ENCODE peak calls at places on chromosomes 16 and 17, in five cellular contexts. P is HCT116, N is IMR-90, V is neural progenitor cell, E is endothelial cell of umbilical vein. Y is an unnamed sample. For H3K27me3, the result is how much of the 10 kb centered on the place peaks cover.

GRCh38 chr17:39485555-39485954 is 24.3 kb downstream of the CDK12 start:
- DNase-seq in N (peak), V (no peak), E (no peak), P (peak), Y (no peak)

GRCh38 chr16:72013888-72014538 is 5.5 kb downstream of the DHODH start:
- DNase-seq in E (no peak), N (no peak), V (peak), P (no peak), Y (peak)

GRCh38 chr17:31605761-31606160 is 214.3 kb downstream of the RAB11FIP4 start:
- DNase-seq in V (no peak), P (no peak), E (no peak), N (no peak), Y (no peak)

GRCh38 chr17:82489117-82489516 is 30.4 kb upstream of the FOXK2 start:
- DNase-seq in E (no peak), N (peak), V (no peak), P (no peak), Y (no peak)

GRCh38 chr16:85663891-85664321 is 24.8 kb downstream of the GINS2 start:
- DNase-seq in V (no peak), P (no peak), E (no peak), N (peak), Y (no peak)

GRCh38 chr16:85349413-85350145 is 237.3 kb upstream of the CIBAR2 start:
- DNase-seq in N (no peak), V (no peak), E (no peak), P (no peak), Y (no peak)

GRCh38 chr16:65876200-65876498 is 490.3 kb upstream of the CDH5 start:
- DNase-seq in V (no peak), P (no peak), E (no peak), N (peak), Y (no peak)

GRCh38 chr17:75191584-75191983 is 8.8 kb upstream of the SUMO2 start:
- DNase-seq in E (no peak), V (no peak), P (no peak), N (peak), Y (no peak)

GRCh38 chr17:29596811-29597210 is 3.9 kb downstream of the ANKRD13B start:
- DNase-seq in E (no peak), N (no peak), V (no peak), P (no peak), Y (peak)

GRCh38 chr16:66902648-66903543 is 15.8 kb downstream of the CDH16 start:
- DNase-seq in V (no peak), N (no peak), P (no peak), E (no peak), Y (no peak)

GRCh38 chr17:81228420-81228819 is 5.7 kb upstream of the CEP131 start:
- DNase-seq in E (no peak), N (no peak), V (no peak), P (no peak), Y (no peak)

GRCh38 chr17:82702161-82702932 is 3.8 kb upstream of the RAB40B start:
- DNase-seq in N (no peak), V (no peak), P (no peak), E (no peak), Y (no peak)

GRCh38 chr16:64238576-64238975 is 883.3 kb downstream of the CDH11 start:
- DNase-seq in E (no peak), N (peak), V (no peak), P (no peak), Y (no peak)

GRCh38 chr16:87076950-87077749 is 240.0 kb downstream of the C16orf95 start:
- DNase-seq in E (peak), N (peak), P (peak), V (peak), Y (peak)

GRCh38 chr16:87074635-87075318 is 242.4 kb downstream of the C16orf95 start:
- DNase-seq in P (no peak), E (no peak), N (no peak), V (peak), Y (peak)

GRCh38 chr16:51148674-51149228 is 2.3 kb downstream of the SALL1 start:
- DNase-seq in E (no peak), V (no peak), P (no peak), N (no peak), Y (no peak)

GRCh38 chr16:4415538-4416199 is 727 bp downstream of the CORO7 start:
- DNase-seq in N (no peak), E (peak), V (peak), P (no peak), Y (peak)

GRCh38 chr17:29240477-29240876 is 6.2 kb upstream of the CRYBA1 start:
- DNase-seq in N (peak), E (no peak), P (no peak), V (peak), Y (no peak)

GRCh38 chr16:8493885-8494487 is 96.3 kb downstream of the TMEM114 start:
- DNase-seq in V (peak), N (no peak), P (no peak), E (no peak), Y (peak)

GRCh38 chr17:7219812-7220592 is at the start of the genes ACADVL and DLG4:
- DNase-seq in P (no peak), V (peak), E (peak), N (peak), Y (peak)

GRCh38 chr17:77472837-77473214 is 332.1 kb downstream of the SEC14L1 start:
- DNase-seq in P (no peak), E (no peak), V (no peak), N (no peak), Y (no peak)

GRCh38 chr16:8669481-8669880 is 4.9 kb upstream of the ABAT start:
- DNase-seq in P (no peak), E (no peak), N (no peak), V (no peak), Y (no peak)

GRCh38 chr16:55324491-55325447 is 766 bp downstream of the IRX6 start:
- DNase-seq in V (peak), E (no peak), P (no peak), N (no peak), Y (peak)

GRCh38 chr16:85881436-85881835 is 17.5 kb upstream of the IRF8 start:
- DNase-seq in P (no peak), N (no peak), V (no peak), E (no peak), Y (no peak)

GRCh38 chr17:36149296-36149820 is 27.1 kb downstream of the TBC1D3B start:
- DNase-seq in E (no peak), V (no peak), N (peak), P (no peak), Y (peak)

DNA sequence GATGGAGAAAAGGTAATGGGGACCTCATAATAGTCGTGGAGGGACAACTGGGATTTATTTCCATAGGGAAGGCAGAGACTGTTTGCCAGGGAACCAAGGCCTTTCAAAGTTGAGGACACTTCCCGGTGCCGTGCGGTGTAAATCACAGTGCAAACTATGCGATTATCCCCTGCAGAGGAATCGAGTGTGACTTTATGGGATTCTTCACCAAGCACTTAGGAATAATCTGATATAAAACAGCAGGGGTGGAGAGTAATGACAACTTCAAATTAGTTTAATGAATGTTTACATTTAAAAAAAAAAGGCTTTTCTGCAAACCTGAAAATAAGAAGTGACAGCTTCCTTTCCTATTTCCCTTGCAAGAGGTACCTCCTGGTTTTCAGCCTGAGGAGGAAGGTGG is 538.2 kb downstream of the MAF start:
- DNase-seq in P (no peak), V (no peak), N (no peak), E (no peak), Y (peak)
- H3K27me3 ChIP-seq in P (under half), V (under half), N (under half), E (under half), Y (half or more)

GRCh38 chr17:48522031-48522593 is 8.7 kb downstream of the HOXB1 start:
- DNase-seq in E (peak), N (peak), P (no peak), V (no peak), Y (peak)

GRCh38 chr17:48519427-48519826 is 11.4 kb downstream of the HOXB1 start:
- DNase-seq in P (no peak), N (no peak), E (no peak), V (no peak), Y (peak)

GRCh38 chr17:48520631-48521045 is 10.2 kb downstream of the HOXB1 start:
- DNase-seq in V (peak), E (no peak), N (peak), P (no peak), Y (peak)

GRCh38 chr17:48526986-48527741 is 3.6 kb downstream of the HOXB1 start:
- DNase-seq in P (no peak), E (no peak), V (peak), N (no peak), Y (peak)

DNA sequence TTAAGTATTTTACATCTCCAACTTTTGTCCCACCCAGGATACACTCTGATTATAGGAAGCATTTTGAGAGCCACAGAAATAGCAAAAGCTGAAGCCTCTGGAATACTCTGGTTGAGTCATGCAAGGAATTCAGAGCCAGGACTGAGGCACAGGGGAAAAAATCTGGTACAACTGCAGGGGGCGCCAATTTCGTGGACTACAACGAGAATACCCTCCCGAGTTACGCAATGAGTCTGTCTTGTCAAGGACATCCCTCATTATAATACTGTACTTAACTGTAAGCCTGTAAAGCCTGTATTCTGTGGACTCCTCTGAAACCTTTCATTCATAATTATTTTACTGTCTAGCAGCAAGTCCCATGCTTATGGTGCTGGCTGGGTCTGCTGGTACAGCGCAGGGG is 7.8 kb downstream of the HOXB1 start:
- DNase-seq in V (no peak), P (no peak), E (no peak), N (no peak), Y (no peak)
- TF ChIP-seq CTCF in V (peak), P (peak), E (no peak), N (peak), Y (peak)

GRCh38 chr16:22694887-22695382 is 119.0 kb upstream of the HS3ST2 start:
- DNase-seq in E (no peak), V (no peak), P (no peak), N (peak), Y (no peak)
- H3K9ac ChIP-seq in E (no peak), V (no peak), P (no peak), N (no peak), Y (no peak)

GRCh38 chr16:3173892-3174617 is 13.9 kb upstream of the OR1F1 start:
- DNase-seq in V (peak), P (no peak), E (no peak), N (no peak), Y (peak)

GRCh38 chr16:3171181-3171854 is 16.7 kb upstream of the OR1F1 start:
- DNase-seq in P (no peak), N (no peak), E (no peak), V (peak), Y (no peak)

GRCh38 chr16:3171855-3172593 is 16.0 kb upstream of the OR1F1 start:
- DNase-seq in N (peak), E (no peak), V (peak), P (no peak), Y (peak)

GRCh38 chr16:3168706-3169105 is 19.3 kb upstream of the OR1F1 start:
- DNase-seq in V (no peak), E (no peak), P (no peak), N (no peak), Y (no peak)

DNA sequence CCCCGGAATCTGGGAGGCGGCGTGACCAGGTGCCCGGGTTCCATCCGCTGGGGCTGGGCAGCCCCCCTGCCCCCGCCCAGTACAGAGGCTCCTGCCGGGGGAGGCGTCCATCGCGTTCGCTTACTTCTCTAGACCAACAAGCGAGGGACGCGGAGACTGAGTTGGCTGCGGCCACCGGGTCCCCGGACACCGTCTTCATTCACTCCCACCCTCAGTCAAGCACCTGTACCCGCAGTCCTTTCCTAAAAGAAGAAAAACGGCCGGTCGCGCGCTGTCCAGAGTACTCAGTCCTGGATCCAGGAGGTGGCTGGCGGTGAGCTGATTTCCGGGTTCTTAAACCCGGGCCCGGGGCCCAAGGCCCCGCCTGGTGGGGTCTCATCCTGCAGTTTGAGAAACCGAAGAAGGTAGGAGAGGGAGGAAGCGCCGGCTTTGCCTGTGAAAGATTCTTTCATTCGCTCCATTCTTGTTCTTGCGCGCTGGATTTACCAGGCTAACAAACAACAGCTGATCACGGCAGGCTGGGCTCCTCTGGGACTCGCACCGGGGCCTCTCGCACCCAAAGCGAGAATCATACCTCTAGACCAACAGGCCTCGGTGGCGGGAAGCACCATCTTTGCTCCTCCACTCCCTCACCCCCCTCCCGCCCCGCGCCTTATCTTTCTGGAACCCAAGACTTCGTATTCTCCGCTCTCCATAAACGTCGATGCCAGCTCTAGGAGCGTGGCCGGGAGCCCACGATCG is 17.4 kb upstream of the OR1F1 start:
- DNase-seq in V (peak), N (no peak), E (no peak), P (no peak), Y (peak)
- H3K27me3 ChIP-seq in V (half or more), N (under half), E (under half), P (under half), Y (half or more)

DNA sequence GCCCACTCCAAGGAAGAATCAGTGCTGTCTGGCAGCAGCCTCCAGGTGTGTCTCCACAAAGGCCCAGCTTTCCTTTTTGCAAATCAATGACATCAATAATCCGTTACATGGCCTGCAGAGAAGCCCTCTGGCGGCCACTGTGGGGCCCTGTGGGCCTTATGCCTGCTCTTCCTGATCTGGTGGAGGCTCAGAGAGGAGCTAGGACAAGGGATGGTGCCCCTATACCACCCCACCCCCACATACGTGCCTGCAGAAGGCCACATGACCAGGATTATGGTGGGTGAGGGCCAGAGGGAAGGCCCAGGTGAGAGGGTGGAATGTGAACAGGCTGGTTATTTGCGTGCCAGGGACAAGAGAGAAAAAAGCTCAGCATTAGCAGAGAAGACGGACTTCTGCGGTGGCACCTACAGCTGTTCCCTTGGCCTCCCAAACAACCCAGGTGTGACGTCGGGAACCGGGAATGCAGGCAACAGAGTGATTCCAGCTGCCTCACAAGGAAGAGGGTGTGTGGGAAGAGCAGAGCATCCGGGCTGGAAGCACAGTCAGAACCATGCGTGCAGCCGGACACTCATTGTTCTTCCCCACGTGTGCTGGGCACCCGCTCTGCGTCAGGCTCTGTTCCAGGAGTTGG is 22.5 kb downstream of the EIF4A3 start:
- DNase-seq in V (peak), E (peak), N (peak), P (peak), Y (peak)
- TF ChIP-seq CTCF in V (peak), E (peak), N (peak), P (peak), Y (peak)